ENCODE peak calls at places on chromosomes 11 and 22, in seven cellular contexts. O, J, T, L, R, D and F are unnamed samples.

GRCh38 chr22:38316340-38317236 is 645 bp downstream of the CSNK1E start:
- DNase-seq in T (peak), O (peak), J (no peak), L (peak), D (no peak), R (peak), F (no peak)

GRCh38 chr22:29167032-29167911 is 38.4 kb upstream of the EMID1 start:
- DNase-seq in L (no peak), D (no peak), O (peak), R (peak), J (no peak), T (no peak), F (no peak)

GRCh38 chr22:44735518-44736428 is 16.6 kb upstream of the ARHGAP8 start:
- DNase-seq in L (peak), O (peak), J (no peak), D (peak), T (peak), R (peak), F (no peak)

GRCh38 chr22:23183107-23183698 is 2.9 kb downstream of the BCR start:
- DNase-seq in L (peak), R (no peak), J (no peak), T (peak), D (no peak), O (no peak), F (no peak)

GRCh38 chr11:126163074-126163700 is 48.3 kb downstream of the RPUSD4 start:
- DNase-seq in R (no peak), T (no peak), J (no peak), L (peak), O (no peak), D (no peak), F (no peak)

GRCh38 chr11:102139081-102139498 is 28.8 kb downstream of the YAP1 start:
- DNase-seq in R (no peak), O (no peak), D (no peak), J (no peak), L (no peak), T (no peak), F (no peak)

GRCh38 chr22:31394326-31394725 is 5.1 kb upstream of the DRG1 start:
- DNase-seq in O (no peak), J (no peak), R (no peak), L (no peak), D (no peak), T (no peak), F (no peak)

GRCh38 chr11:58927393-58928081 is 11.8 kb upstream of the GLYATL1 start:
- DNase-seq in T (peak), O (no peak), R (no peak), D (no peak), J (no peak), L (peak), F (no peak)

GRCh38 chr11:34600339-34601084 is 20.4 kb upstream of the EHF start:
- DNase-seq in L (no peak), J (no peak), T (peak), D (no peak), O (no peak), R (no peak), F (no peak)

GRCh38 chr11:120629407-120629806 is 117.9 kb downstream of the GRIK4 start:
- DNase-seq in O (no peak), L (no peak), R (no peak), D (no peak), J (no peak), T (no peak), F (no peak)